ENCODE peak calls at places on chromosomes 12 and 14, in nine cellular contexts. E is tibial nerve, D is esophagus muscularis mucosa, W is body of pancreas, K is HepG2, P is lower leg skin, O is H54, F is NB4, U is A549. N is an unnamed sample.

GRCh38 chr12:75259170-75259569 is 49.5 kb upstream of the KCNC2 start:
- DNase-seq in E (no peak), O (no peak), F (no peak), D (no peak), P (no peak), K (no peak), U (no peak), W (no peak), N (no peak)

GRCh38 chr14:45968037-45968436 is 683.5 kb downstream of the RPL10L start:
- DNase-seq in E (no peak), D (no peak), K (no peak), F (no peak), P (no peak), W (no peak), O (no peak), U (no peak), N (no peak)

GRCh38 chr14:104387000-104387384 is 192.6 kb upstream of the C14orf180 start:
- DNase-seq in U (no peak), O (no peak), K (no peak), F (no peak), P (no peak), D (no peak), E (no peak), W (no peak), N (no peak)

GRCh38 chr12:41100572-41100971 is 87.5 kb upstream of the PDZRN4 start:
- DNase-seq in U (no peak), P (no peak), W (no peak), K (no peak), D (no peak), F (no peak), O (no peak), E (no peak), N (no peak)

GRCh38 chr14:96267336-96267735 is 11.3 kb downstream of the BDKRB1 start:
- DNase-seq in O (no peak), E (no peak), P (peak; percentile 91), D (no peak), W (peak; percentile 71), F (no peak), K (no peak), U (no peak), N (no peak)

GRCh38 chr12:48977290-48978281 is 536 bp upstream of the WNT1 start:
- DNase-seq in K (peak; percentile 59), D (no peak), F (peak; percentile 77), E (peak; percentile 52), U (peak; percentile 74), O (no peak), P (peak; percentile 94), W (peak; percentile 62), N (peak; percentile 47)

GRCh38 chr12:62232143-62232729 is 28.0 kb upstream of the USP15 start:
- DNase-seq in K (no peak), D (no peak), O (no peak), P (no peak), F (no peak), W (no peak), E (no peak), U (no peak), N (no peak)

GRCh38 chr14:106187176-106187670 is 660.8 kb downstream of the TMEM121 start:
- DNase-seq in K (no peak), P (no peak), F (no peak), O (no peak), E (no peak), U (no peak), D (peak; percentile 66), W (no peak), N (no peak)

GRCh38 chr14:90341784-90342183 is 10.0 kb upstream of the NRDE2 start:
- DNase-seq in P (no peak), W (no peak), F (no peak), D (no peak), U (no peak), E (no peak), O (no peak), K (no peak), N (no peak)

GRCh38 chr12:114741940-114742339 is 58.0 kb upstream of the TBX3 start:
- DNase-seq in F (no peak), D (no peak), E (no peak), W (no peak), K (no peak), P (no peak), U (no peak), O (no peak), N (no peak)

GRCh38 chr14:20143911-20144310 is 5.3 kb downstream of the OR4N5 start:
- DNase-seq in P (no peak), K (peak; percentile 21), W (no peak), E (no peak), F (peak; percentile 19), D (no peak), U (no peak), O (no peak), N (no peak)

GRCh38 chr12:111435661-111436201 is 30.0 kb downstream of the SH2B3 start:
- DNase-seq in O (no peak), E (no peak), U (no peak), D (no peak), F (peak; percentile 66), K (no peak), P (no peak), W (no peak), N (no peak)

GRCh38 chr12:127052491-127053232 is 1214.3 kb upstream of the TMEM132C start:
- DNase-seq in O (peak; percentile 29), K (no peak), P (no peak), U (no peak), D (no peak), F (no peak), E (no peak), W (no peak), N (no peak)

GRCh38 chr12:25648460-25648859 is 95.4 kb upstream of the LMNTD1 start:
- DNase-seq in E (no peak), F (no peak), O (peak; percentile 64), W (peak; percentile 54), D (no peak), P (no peak), U (peak; percentile 24), K (no peak), N (peak; percentile 52)

GRCh38 chr12:132986885-132987225 is 688 bp downstream of the ZNF26 start:
- DNase-seq in O (no peak), W (no peak), F (peak; percentile 47), P (no peak), E (no peak), D (no peak), U (peak; percentile 20), K (peak; percentile 3), N (no peak)

GRCh38 chr12:110907583-110907982 is 12.8 kb downstream of the MYL2 start:
- DNase-seq in O (no peak), U (no peak), D (no peak), E (no peak), P (no peak), F (no peak), K (no peak), W (no peak), N (no peak)

GRCh38 chr14:96693252-96693820 is 103.8 kb upstream of the VRK1 start:
- DNase-seq in E (no peak), O (no peak), U (no peak), W (no peak), D (no peak), F (no peak), K (no peak), P (no peak), N (no peak)

GRCh38 chr14:92040431-92041040 is 677 bp upstream of the TRIP11 start:
- DNase-seq in K (peak; percentile 18), U (peak; percentile 55), E (no peak), P (no peak), D (peak; percentile 60), F (peak; percentile 59), W (peak; percentile 65), O (peak; percentile 56), N (no peak)

GRCh38 chr14:38469156-38469555 is 213.3 kb upstream of the CLEC14A start:
- DNase-seq in E (no peak), P (no peak), K (no peak), O (no peak), U (no peak), D (no peak), F (no peak), W (no peak), N (no peak)

GRCh38 chr14:39229222-39229543 is 4.5 kb upstream of the MIA2 start:
- DNase-seq in O (no peak), E (no peak), P (no peak), W (no peak), K (no peak), U (no peak), F (no peak), D (no peak), N (no peak)

GRCh38 chr12:42446761-42447160 is 120.8 kb downstream of the PPHLN1 start:
- DNase-seq in F (no peak), K (no peak), E (no peak), P (no peak), W (no peak), O (no peak), D (no peak), U (no peak), N (no peak)
- TF ChIP-seq POLR2A in F (no peak), K (no peak), E (no peak), P (no peak), W (no peak), O (no peak), D (no peak), U (no peak), N (no peak)

DNA sequence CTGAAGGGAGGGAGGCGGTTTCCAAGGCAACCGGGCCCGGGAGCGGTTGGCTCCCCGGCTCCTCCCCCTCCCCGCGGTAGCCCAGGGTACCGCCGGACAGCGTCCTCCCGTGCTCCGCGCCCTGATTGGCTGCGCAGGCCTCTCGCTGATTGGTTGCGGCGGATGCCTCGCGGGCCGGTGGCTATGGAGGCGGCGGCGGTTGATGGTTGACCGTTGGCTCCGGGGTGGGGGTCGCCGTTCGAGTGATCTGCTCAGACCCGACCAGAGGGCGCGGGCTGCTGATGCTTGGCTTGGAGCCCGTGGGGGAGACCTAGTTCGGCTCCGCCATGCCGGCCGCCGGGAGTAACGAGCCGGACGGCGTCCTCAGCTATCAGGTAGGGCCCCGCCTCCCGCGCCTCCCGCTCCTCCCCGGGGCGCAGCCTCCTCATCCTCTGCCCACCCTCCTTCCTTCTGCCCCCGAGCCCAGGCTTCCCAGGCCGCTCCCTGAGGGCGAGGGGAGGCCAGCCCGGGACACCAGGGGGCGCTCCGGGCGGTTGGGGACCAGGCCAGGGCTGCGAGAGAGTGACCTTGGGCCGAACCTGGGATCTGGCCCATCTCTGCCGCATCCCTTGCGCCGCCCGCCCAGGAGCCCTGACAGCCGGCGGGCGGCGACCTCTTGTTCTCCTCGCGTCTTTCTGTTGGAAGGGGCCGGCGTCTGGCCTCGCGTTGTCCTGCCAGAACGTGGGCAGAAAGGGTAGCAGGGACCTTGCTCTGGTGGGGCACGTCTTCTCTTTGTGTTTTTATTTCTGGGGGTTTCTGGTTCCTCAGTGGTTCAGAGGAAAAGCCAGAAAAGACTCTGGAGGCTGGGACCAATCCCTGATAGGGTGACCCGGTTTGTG is at the start of gene SLC4A8:
- DNase-seq in U (peak; percentile 96), F (peak; percentile 61), O (peak; percentile 94), E (peak; percentile 31), K (peak; percentile 54), D (peak; percentile 92), W (peak; percentile 73), P (peak; percentile 89), N (peak; percentile 94)
- TF ChIP-seq POLR2A in U (no peak), F (no peak), O (peak; percentile 39), E (no peak), K (no peak), D (no peak), W (no peak), P (no peak), N (no peak)

GRCh38 chr12:96400631-96401060 is 407 bp upstream of the CDK17 start:
- DNase-seq in O (no peak), D (no peak), E (peak; percentile 27), K (peak; percentile 21), P (no peak), U (no peak), F (no peak), W (no peak), N (no peak)
- TF ChIP-seq POLR2A in O (no peak), D (no peak), E (no peak), K (no peak), P (no peak), U (peak; percentile 0), F (peak; percentile 56), W (no peak), N (no peak)

GRCh38 chr12:6312529-6313325 is 2.2 kb downstream of the PLEKHG6 start:
- DNase-seq in E (no peak), F (no peak), O (no peak), W (peak; percentile 70), P (no peak), U (no peak), D (no peak), K (no peak), N (peak; percentile 80)
- TF ChIP-seq POLR2A in E (no peak), F (no peak), O (no peak), W (no peak), P (no peak), U (no peak), D (no peak), K (no peak), N (no peak)